ENCODE peak calls at places on chromosomes 5 and 9, in seven cellular contexts. One of them, this sample, is unnamed. For H3K9me3, the result is how much of the 10 kb centered on the place peaks cover.

GRCh38 chr5:15510092-15510491 is 10.1 kb downstream of the FBXL7 start:
- DNase-seq in CD4-positive, alpha-beta memory T cell: no peak
- DNase-seq in colonic mucosa: no peak
- DNase-seq in GM23248: peak
- DNase-seq in SJSA1: peak
- DNase-seq in BE2C: no peak
- DNase-seq in kidney: no peak
- DNase-seq in this sample: no peak

GRCh38 chr5:115686692-115687054 is 60.8 kb upstream of the TMED7 start:
- DNase-seq in SJSA1: no peak
- DNase-seq in GM23248: peak
- DNase-seq in BE2C: no peak
- DNase-seq in CD4-positive, alpha-beta memory T cell: no peak
- DNase-seq in colonic mucosa: no peak
- DNase-seq in kidney: no peak
- DNase-seq in this sample: no peak

GRCh38 chr5:149262315-149262714 is 9.3 kb upstream of the AFAP1L1 start:
- DNase-seq in kidney: no peak
- DNase-seq in GM23248: no peak
- DNase-seq in colonic mucosa: no peak
- DNase-seq in BE2C: no peak
- DNase-seq in SJSA1: no peak
- DNase-seq in CD4-positive, alpha-beta memory T cell: no peak
- DNase-seq in this sample: peak

GRCh38 chr9:121743441-121744001 is 92.1 kb downstream of the DAB2IP start:
- DNase-seq in BE2C: peak
- DNase-seq in kidney: peak
- DNase-seq in colonic mucosa: peak
- DNase-seq in GM23248: peak
- DNase-seq in SJSA1: peak
- DNase-seq in CD4-positive, alpha-beta memory T cell: no peak
- DNase-seq in this sample: peak

GRCh38 chr5:67619235-67619634 is 422.6 kb upstream of the CD180 start:
- DNase-seq in GM23248: no peak
- DNase-seq in SJSA1: no peak
- DNase-seq in colonic mucosa: no peak
- DNase-seq in BE2C: no peak
- DNase-seq in kidney: no peak
- DNase-seq in CD4-positive, alpha-beta memory T cell: no peak
- DNase-seq in this sample: peak

GRCh38 chr5:132498686-132499271 is 8.2 kb upstream of the IRF1 start:
- DNase-seq in GM23248: no peak
- DNase-seq in BE2C: no peak
- DNase-seq in SJSA1: peak
- DNase-seq in CD4-positive, alpha-beta memory T cell: no peak
- DNase-seq in kidney: no peak
- DNase-seq in colonic mucosa: peak
- DNase-seq in this sample: no peak

GRCh38 chr5:98771389-98772109 is 1.9 kb upstream of the RGMB start:
- DNase-seq in colonic mucosa: peak
- DNase-seq in SJSA1: peak
- DNase-seq in GM23248: peak
- DNase-seq in CD4-positive, alpha-beta memory T cell: peak
- DNase-seq in kidney: no peak
- DNase-seq in BE2C: peak
- DNase-seq in this sample: peak

GRCh38 chr5:115258001-115258400 is 4.7 kb downstream of the PGGT1B start:
- DNase-seq in BE2C: no peak
- DNase-seq in GM23248: peak
- DNase-seq in SJSA1: no peak
- DNase-seq in kidney: no peak
- DNase-seq in CD4-positive, alpha-beta memory T cell: no peak
- DNase-seq in colonic mucosa: no peak
- DNase-seq in this sample: no peak

GRCh38 chr5:139037732-139038131 is 160.4 kb downstream of the SIL1 start:
- DNase-seq in BE2C: no peak
- DNase-seq in kidney: no peak
- DNase-seq in GM23248: peak
- DNase-seq in CD4-positive, alpha-beta memory T cell: no peak
- DNase-seq in SJSA1: no peak
- DNase-seq in colonic mucosa: no peak
- DNase-seq in this sample: no peak

GRCh38 chr5:57844410-57844809 is 361.8 kb upstream of the ACTBL2 start:
- DNase-seq in BE2C: no peak
- DNase-seq in kidney: no peak
- DNase-seq in GM23248: no peak
- DNase-seq in colonic mucosa: no peak
- DNase-seq in CD4-positive, alpha-beta memory T cell: no peak
- DNase-seq in SJSA1: no peak
- DNase-seq in this sample: no peak

GRCh38 chr9:91117959-91118651 is 243.6 kb downstream of the AUH start:
- DNase-seq in GM23248: peak
- DNase-seq in kidney: peak
- DNase-seq in SJSA1: peak
- DNase-seq in BE2C: no peak
- DNase-seq in colonic mucosa: peak
- DNase-seq in CD4-positive, alpha-beta memory T cell: no peak
- DNase-seq in this sample: no peak

DNA sequence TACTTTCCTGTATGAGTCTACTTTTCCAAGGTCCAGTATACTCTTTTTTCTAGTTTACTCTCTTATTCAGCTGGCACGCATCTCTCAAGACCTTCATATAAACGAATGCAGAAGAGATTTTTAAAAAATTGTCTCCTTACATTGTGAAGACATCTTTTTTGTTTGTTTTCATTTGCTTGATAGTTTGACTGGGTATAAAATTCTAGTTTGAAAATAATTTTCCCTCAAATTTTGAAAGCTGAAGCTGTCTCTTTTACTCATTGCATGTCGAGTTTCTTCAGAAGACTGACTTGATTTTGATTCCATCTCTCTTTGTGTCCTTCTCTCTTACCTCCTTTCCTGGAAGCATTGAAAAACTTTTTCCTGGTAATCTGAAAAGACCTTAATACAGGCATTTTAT is 3.1 kb upstream of the PCDHB11 start:
- DNase-seq in colonic mucosa: no peak
- DNase-seq in CD4-positive, alpha-beta memory T cell: no peak
- DNase-seq in BE2C: no peak
- DNase-seq in SJSA1: no peak
- DNase-seq in kidney: no peak
- DNase-seq in GM23248: no peak
- DNase-seq in this sample: no peak
- H3K9me3 ChIP-seq in colonic mucosa: under half
- H3K9me3 ChIP-seq in CD4-positive, alpha-beta memory T cell: under half
- H3K9me3 ChIP-seq in BE2C: under half
- H3K9me3 ChIP-seq in SJSA1: under half
- H3K9me3 ChIP-seq in kidney: under half
- H3K9me3 ChIP-seq in GM23248: under half
- H3K9me3 ChIP-seq in this sample: under half

GRCh38 chr9:134734270-134734669 is 92.7 kb downstream of the COL5A1 start:
- DNase-seq in kidney: no peak
- DNase-seq in SJSA1: peak
- DNase-seq in colonic mucosa: peak
- DNase-seq in CD4-positive, alpha-beta memory T cell: no peak
- DNase-seq in BE2C: peak
- DNase-seq in GM23248: peak
- DNase-seq in this sample: no peak

GRCh38 chr9:134731497-134732391 is 90.1 kb downstream of the COL5A1 start:
- DNase-seq in kidney: no peak
- DNase-seq in BE2C: no peak
- DNase-seq in colonic mucosa: no peak
- DNase-seq in CD4-positive, alpha-beta memory T cell: no peak
- DNase-seq in SJSA1: no peak
- DNase-seq in GM23248: no peak
- DNase-seq in this sample: no peak

GRCh38 chr9:134730761-134731496 is 89.3 kb downstream of the COL5A1 start:
- DNase-seq in BE2C: no peak
- DNase-seq in SJSA1: no peak
- DNase-seq in kidney: peak
- DNase-seq in CD4-positive, alpha-beta memory T cell: no peak
- DNase-seq in GM23248: no peak
- DNase-seq in colonic mucosa: no peak
- DNase-seq in this sample: no peak

GRCh38 chr9:134733480-134734232 is 92.1 kb downstream of the COL5A1 start:
- DNase-seq in GM23248: no peak
- DNase-seq in BE2C: no peak
- DNase-seq in kidney: no peak
- DNase-seq in CD4-positive, alpha-beta memory T cell: no peak
- DNase-seq in colonic mucosa: no peak
- DNase-seq in SJSA1: no peak
- DNase-seq in this sample: no peak

DNA sequence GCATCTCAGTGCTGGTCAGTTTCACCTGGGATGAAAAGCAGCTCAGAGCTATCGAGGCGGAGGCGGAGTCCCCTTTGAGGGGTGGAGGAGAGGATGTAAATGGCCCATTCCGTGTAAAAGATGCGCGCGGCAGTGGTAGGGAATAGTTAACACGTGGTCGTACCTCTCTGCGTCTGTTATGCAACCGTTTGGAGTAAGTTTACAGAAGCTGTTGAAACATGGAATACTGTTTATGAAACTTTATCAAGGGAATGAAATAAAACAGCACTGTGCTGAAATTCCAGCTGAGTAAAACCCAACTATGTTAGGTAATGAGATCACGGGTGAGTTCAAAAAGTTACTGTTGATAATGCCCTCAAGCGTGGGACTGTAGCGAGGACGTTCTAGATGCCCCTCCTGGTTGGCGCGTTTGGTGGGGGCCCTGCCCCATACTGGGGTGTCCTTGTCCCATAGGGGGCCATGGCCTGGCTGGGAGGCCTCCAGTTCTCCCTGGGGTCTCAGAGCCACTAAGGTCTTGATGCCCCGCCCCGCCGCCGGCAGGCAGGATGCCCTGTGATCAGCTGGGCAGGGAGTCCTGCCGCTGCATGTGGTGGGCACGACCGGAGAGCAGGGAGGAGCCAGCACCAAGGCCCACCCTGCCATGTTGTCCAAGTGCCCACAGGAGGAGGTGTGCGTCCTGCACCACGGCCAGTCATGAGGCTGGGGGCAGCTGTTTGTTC is 90.9 kb downstream of the COL5A1 start:
- DNase-seq in SJSA1: no peak
- DNase-seq in colonic mucosa: no peak
- DNase-seq in BE2C: no peak
- DNase-seq in CD4-positive, alpha-beta memory T cell: no peak
- DNase-seq in GM23248: no peak
- DNase-seq in kidney: no peak
- DNase-seq in this sample: no peak
- H3K9me3 ChIP-seq in SJSA1: under half
- H3K9me3 ChIP-seq in colonic mucosa: under half
- H3K9me3 ChIP-seq in BE2C: under half
- H3K9me3 ChIP-seq in CD4-positive, alpha-beta memory T cell: under half
- H3K9me3 ChIP-seq in GM23248: under half
- H3K9me3 ChIP-seq in kidney: under half
- H3K9me3 ChIP-seq in this sample: under half

GRCh38 chr9:96038914-96039313 is 163.4 kb downstream of the ERCC6L2 start:
- DNase-seq in SJSA1: no peak
- DNase-seq in BE2C: no peak
- DNase-seq in CD4-positive, alpha-beta memory T cell: no peak
- DNase-seq in kidney: no peak
- DNase-seq in GM23248: no peak
- DNase-seq in colonic mucosa: no peak
- DNase-seq in this sample: no peak
- H3K9me3 ChIP-seq in SJSA1: under half
- H3K9me3 ChIP-seq in BE2C: under half
- H3K9me3 ChIP-seq in CD4-positive, alpha-beta memory T cell: under half
- H3K9me3 ChIP-seq in kidney: under half
- H3K9me3 ChIP-seq in GM23248: under half
- H3K9me3 ChIP-seq in colonic mucosa: under half
- H3K9me3 ChIP-seq in this sample: under half

DNA sequence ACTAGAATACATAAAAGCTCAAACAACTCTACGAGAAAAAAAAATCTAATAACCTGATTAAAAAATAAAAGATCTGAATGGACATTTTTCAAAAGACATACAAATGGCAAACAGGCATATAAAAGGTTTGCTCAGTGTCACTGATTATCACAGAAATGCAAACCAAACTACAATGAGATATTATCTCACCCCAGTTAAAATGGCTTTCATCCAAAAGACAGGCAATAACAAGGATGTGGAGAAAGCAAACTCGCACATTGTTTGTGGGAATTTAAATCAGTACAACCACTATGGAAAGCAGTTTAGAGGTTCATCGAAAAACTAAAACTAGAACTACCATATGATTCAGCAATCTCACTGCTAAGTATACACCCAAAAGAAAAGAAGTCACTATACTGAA is 20.8 kb downstream of the UGT3A2 start:
- DNase-seq in colonic mucosa: no peak
- DNase-seq in CD4-positive, alpha-beta memory T cell: no peak
- DNase-seq in BE2C: no peak
- DNase-seq in SJSA1: no peak
- DNase-seq in GM23248: no peak
- DNase-seq in kidney: no peak
- DNase-seq in this sample: no peak
- H3K9me3 ChIP-seq in colonic mucosa: under half
- H3K9me3 ChIP-seq in CD4-positive, alpha-beta memory T cell: under half
- H3K9me3 ChIP-seq in BE2C: under half
- H3K9me3 ChIP-seq in SJSA1: under half
- H3K9me3 ChIP-seq in GM23248: under half
- H3K9me3 ChIP-seq in kidney: under half
- H3K9me3 ChIP-seq in this sample: under half